ENCODE peak calls at places on chromosomes 5 and 9, in six cellular contexts. Q is amniotic epithelial cell; G is germinal center; S is stimulated activated naive B cell treated with anti-CD40 and anti-IgM and Interleukin-4, amounts not matched to agents 10 μg/mL and 1 μg/mL and 100 μg/mL, for 72 hours; B is BJ; F is NCI-H146. W is an unnamed sample.
A peak's percentile ranks its signal among the peaks of the same experiment; 100 is the strongest.

GRCh38 chr5:15938961-15939360 is 240.6 kb downstream of the MARCHF11 start:
- DNase-seq in B (peak; percentile 25), S (no peak), Q (peak; percentile 77), G (no peak), F (no peak), W (no peak)

GRCh38 chr5:181173420-181174342 is 26.3 kb downstream of the OR2V2 start:
- DNase-seq in Q (peak; percentile 35), S (peak; percentile 61), B (no peak), G (no peak), F (no peak), W (no peak)

GRCh38 chr9:125825762-125826161 is 78.6 kb downstream of the PBX3 start:
- DNase-seq in Q (no peak), G (no peak), B (no peak), F (no peak), S (no peak), W (no peak)

GRCh38 chr5:167592114-167592513 is 699.3 kb upstream of the WWC1 start:
- DNase-seq in B (no peak), G (no peak), F (no peak), S (no peak), Q (no peak), W (no peak)

GRCh38 chr5:3597002-3597726 is 1.5 kb downstream of the IRX1 start:
- DNase-seq in S (no peak), B (no peak), G (no peak), Q (no peak), F (no peak), W (no peak)

GRCh38 chr5:167565555-167565954 is 725.9 kb upstream of the WWC1 start:
- DNase-seq in F (no peak), G (no peak), B (no peak), S (no peak), Q (peak; percentile 56), W (no peak)

GRCh38 chr5:133510634-133511262 is 101.6 kb downstream of the FSTL4 start:
- DNase-seq in Q (no peak), B (no peak), G (no peak), F (no peak), S (no peak), W (no peak)

GRCh38 chr9:120152295-120152694 is 427.7 kb downstream of the CDK5RAP2 start:
- DNase-seq in B (no peak), G (no peak), F (peak; percentile 73), Q (no peak), S (no peak), W (no peak)

GRCh38 chr9:95746408-95747165 is 128.9 kb upstream of the ERCC6L2 start:
- DNase-seq in G (no peak), S (no peak), Q (no peak), F (no peak), B (no peak), W (no peak)

GRCh38 chr9:76894198-76894597 is 11.7 kb downstream of the PRUNE2 start:
- DNase-seq in G (no peak), S (no peak), F (no peak), B (no peak), Q (no peak), W (no peak)

GRCh38 chr9:29213374-29214161 is 1640.3 kb upstream of the C9orf72 start:
- DNase-seq in F (peak; percentile 92), G (peak; percentile 1), S (no peak), Q (no peak), B (no peak), W (no peak)

GRCh38 chr9:22156586-22156985 is 147.5 kb upstream of the CDKN2B start:
- DNase-seq in G (no peak), B (no peak), S (no peak), F (no peak), Q (no peak), W (no peak)

GRCh38 chr5:174235226-174235992 is 189.9 kb downstream of the NSG2 start:
- DNase-seq in B (no peak), Q (no peak), G (no peak), F (no peak), S (no peak), W (no peak)

GRCh38 chr9:18863821-18864220 is 169.2 kb downstream of the SAXO1 start:
- DNase-seq in Q (no peak), S (no peak), G (no peak), F (no peak), B (no peak), W (no peak)

GRCh38 chr5:136084698-136085097 is 47.9 kb upstream of the SMAD5 start:
- DNase-seq in S (no peak), B (no peak), Q (no peak), G (no peak), F (no peak), W (no peak)

GRCh38 chr9:72753261-72753893 is 199.5 kb downstream of the ALDH1A1 start:
- DNase-seq in G (no peak), B (no peak), S (no peak), F (no peak), Q (peak; percentile 50), W (no peak)

GRCh38 chr5:116115163-116115562 is 30.3 kb downstream of the COMMD10 start:
- DNase-seq in B (no peak), F (no peak), S (no peak), Q (no peak), G (no peak), W (no peak)

GRCh38 chr5:96537386-96537785 is 104.3 kb upstream of the PCSK1 start:
- DNase-seq in F (no peak), Q (peak; percentile 93), G (no peak), S (no peak), B (peak; percentile 19), W (no peak)

GRCh38 chr9:99834474-99834873 is 12.8 kb downstream of the NR4A3 start:
- DNase-seq in S (no peak), Q (no peak), F (peak; percentile 41), B (no peak), G (no peak), W (no peak)

GRCh38 chr5:81950996-81951395 is 20.8 kb upstream of the ATG10 start:
- DNase-seq in B (no peak), G (no peak), S (no peak), Q (no peak), F (no peak), W (no peak)

GRCh38 chr5:7866194-7866593 is 2.6 kb downstream of the FASTKD3 start:
- DNase-seq in G (no peak), F (no peak), Q (peak; percentile 68), B (no peak), S (no peak), W (no peak)

GRCh38 chr5:74336286-74336685 is 304.2 kb downstream of the ENC1 start:
- DNase-seq in Q (no peak), F (no peak), G (no peak), B (no peak), S (no peak), W (no peak)

GRCh38 chr9:33042528-33042927 is 17.5 kb downstream of the DNAJA1 start:
- DNase-seq in F (no peak), G (no peak), S (no peak), B (no peak), Q (no peak), W (no peak)

GRCh38 chr9:37639874-37640273 is 10.9 kb upstream of the FRMPD1 start:
- DNase-seq in Q (no peak), B (no peak), F (no peak), S (no peak), G (no peak), W (no peak)

GRCh38 chr5:162078805-162079204 is 11.2 kb downstream of the GABRG2 start:
- DNase-seq in F (no peak), G (no peak), Q (no peak), B (no peak), S (no peak), W (no peak)

GRCh38 chr5:167634432-167634831 is 657.0 kb upstream of the WWC1 start:
- DNase-seq in F (no peak), B (peak; percentile 87), Q (peak; percentile 98), G (no peak), S (no peak), W (no peak)

GRCh38 chr9:93667006-93667405 is 90.6 kb downstream of the PHF2 start:
- DNase-seq in F (no peak), B (no peak), G (no peak), Q (no peak), S (no peak), W (no peak)

GRCh38 chr5:154708845-154709244 is 46.3 kb upstream of the LARP1 start:
- DNase-seq in G (no peak), F (no peak), Q (peak; percentile 31), B (no peak), S (no peak), W (no peak)

W was measured in GM19239.